ENCODE peak calls at places on chromosomes 2 and 18, in six cellular contexts. One of them, this sample, is unnamed.

GRCh38 chr2:161388146-161388779 is 27.8 kb upstream of the TBR1 start:
- DNase-seq in colonic mucosa: no peak
- DNase-seq in bronchial epithelial cell: no peak
- DNase-seq in ovary: no peak
- DNase-seq in heart right ventricle: no peak
- DNase-seq in left ventricle myocardium inferior: no peak
- DNase-seq in this sample: no peak

GRCh38 chr18:36188912-36189311 is 1.6 kb downstream of the MOCOS start:
- DNase-seq in colonic mucosa: no peak
- DNase-seq in bronchial epithelial cell: no peak
- DNase-seq in ovary: no peak
- DNase-seq in heart right ventricle: no peak
- DNase-seq in left ventricle myocardium inferior: no peak
- DNase-seq in this sample: no peak

GRCh38 chr2:189862751-189863150 is 78.5 kb downstream of the PMS1 start:
- DNase-seq in colonic mucosa: no peak
- DNase-seq in bronchial epithelial cell: no peak
- DNase-seq in ovary: no peak
- DNase-seq in heart right ventricle: no peak
- DNase-seq in left ventricle myocardium inferior: no peak
- DNase-seq in this sample: no peak

GRCh38 chr2:155404433-155405002 is 706.0 kb downstream of the KCNJ3 start:
- DNase-seq in colonic mucosa: no peak
- DNase-seq in bronchial epithelial cell: no peak
- DNase-seq in ovary: no peak
- DNase-seq in heart right ventricle: no peak
- DNase-seq in left ventricle myocardium inferior: no peak
- DNase-seq in this sample: no peak

GRCh38 chr2:174613545-174613944 is 15.9 kb upstream of the WIPF1 start:
- DNase-seq in colonic mucosa: no peak
- DNase-seq in bronchial epithelial cell: no peak
- DNase-seq in ovary: no peak
- DNase-seq in heart right ventricle: no peak
- DNase-seq in left ventricle myocardium inferior: no peak
- DNase-seq in this sample: no peak

GRCh38 chr2:29663266-29663665 is 258.1 kb downstream of the ALK start:
- DNase-seq in colonic mucosa: no peak
- DNase-seq in bronchial epithelial cell: peak; percentile 93
- DNase-seq in ovary: no peak
- DNase-seq in heart right ventricle: no peak
- DNase-seq in left ventricle myocardium inferior: no peak
- DNase-seq in this sample: no peak

GRCh38 chr2:234377761-234378341 is 119.0 kb downstream of the ARL4C start:
- DNase-seq in colonic mucosa: no peak
- DNase-seq in bronchial epithelial cell: no peak
- DNase-seq in ovary: no peak
- DNase-seq in heart right ventricle: no peak
- DNase-seq in left ventricle myocardium inferior: no peak
- DNase-seq in this sample: no peak

GRCh38 chr2:83055338-83056010 is 1403.6 kb downstream of the SUCLG1 start:
- DNase-seq in colonic mucosa: no peak
- DNase-seq in bronchial epithelial cell: peak; percentile 84
- DNase-seq in ovary: no peak
- DNase-seq in heart right ventricle: no peak
- DNase-seq in left ventricle myocardium inferior: no peak
- DNase-seq in this sample: no peak

GRCh38 chr2:176455865-176456291 is 186.6 kb downstream of the MTX2 start:
- DNase-seq in colonic mucosa: peak; percentile 23
- DNase-seq in bronchial epithelial cell: no peak
- DNase-seq in ovary: peak; percentile 30
- DNase-seq in heart right ventricle: peak; percentile 67
- DNase-seq in left ventricle myocardium inferior: peak; percentile 68
- DNase-seq in this sample: peak; percentile 60

GRCh38 chr2:181788883-181789555 is 102.5 kb upstream of the ITPRID2 start:
- DNase-seq in colonic mucosa: peak; percentile 36
- DNase-seq in bronchial epithelial cell: peak; percentile 78
- DNase-seq in ovary: no peak
- DNase-seq in heart right ventricle: no peak
- DNase-seq in left ventricle myocardium inferior: no peak
- DNase-seq in this sample: no peak

GRCh38 chr2:108621689-108622681 is 87.7 kb downstream of the LIMS1 start:
- DNase-seq in colonic mucosa: no peak
- DNase-seq in bronchial epithelial cell: peak; percentile 28
- DNase-seq in ovary: no peak
- DNase-seq in heart right ventricle: no peak
- DNase-seq in left ventricle myocardium inferior: no peak
- DNase-seq in this sample: no peak

GRCh38 chr2:128309341-128310093 is 9.2 kb downstream of the HS6ST1 start:
- DNase-seq in colonic mucosa: peak; percentile 57
- DNase-seq in bronchial epithelial cell: no peak
- DNase-seq in ovary: peak; percentile 72
- DNase-seq in heart right ventricle: no peak
- DNase-seq in left ventricle myocardium inferior: peak; percentile 50
- DNase-seq in this sample: peak; percentile 75

GRCh38 chr18:5890606-5891360 is 4.5 kb downstream of the TMEM200C start:
- DNase-seq in colonic mucosa: peak; percentile 29
- DNase-seq in bronchial epithelial cell: no peak
- DNase-seq in ovary: peak; percentile 55
- DNase-seq in heart right ventricle: no peak
- DNase-seq in left ventricle myocardium inferior: peak; percentile 29
- DNase-seq in this sample: peak; percentile 75

GRCh38 chr2:69805887-69806286 is 23.6 kb upstream of the GMCL1 start:
- DNase-seq in colonic mucosa: no peak
- DNase-seq in bronchial epithelial cell: no peak
- DNase-seq in ovary: no peak
- DNase-seq in heart right ventricle: no peak
- DNase-seq in left ventricle myocardium inferior: no peak
- DNase-seq in this sample: no peak

GRCh38 chr2:210224660-210225460 is at the start of gene ACADL:
- DNase-seq in colonic mucosa: peak; percentile 60
- DNase-seq in bronchial epithelial cell: peak; percentile 37
- DNase-seq in ovary: peak; percentile 57
- DNase-seq in heart right ventricle: peak; percentile 7
- DNase-seq in left ventricle myocardium inferior: peak; percentile 53
- DNase-seq in this sample: peak; percentile 60

GRCh38 chr18:21115519-21116411 is 4.2 kb upstream of the ROCK1 start:
- DNase-seq in colonic mucosa: no peak
- DNase-seq in bronchial epithelial cell: no peak
- DNase-seq in ovary: no peak
- DNase-seq in heart right ventricle: no peak
- DNase-seq in left ventricle myocardium inferior: no peak
- DNase-seq in this sample: no peak

GRCh38 chr18:79572093-79572780 is 107.4 kb upstream of the CTDP1 start:
- DNase-seq in colonic mucosa: no peak
- DNase-seq in bronchial epithelial cell: no peak
- DNase-seq in ovary: peak; percentile 14
- DNase-seq in heart right ventricle: no peak
- DNase-seq in left ventricle myocardium inferior: no peak
- DNase-seq in this sample: no peak

GRCh38 chr2:42752299-42752698 is 11.6 kb downstream of the OXER1 start:
- DNase-seq in colonic mucosa: no peak
- DNase-seq in bronchial epithelial cell: peak; percentile 22
- DNase-seq in ovary: no peak
- DNase-seq in heart right ventricle: peak; percentile 23
- DNase-seq in left ventricle myocardium inferior: no peak
- DNase-seq in this sample: no peak

GRCh38 chr2:16219292-16219975 is 279.1 kb downstream of the MYCN start:
- DNase-seq in colonic mucosa: no peak
- DNase-seq in bronchial epithelial cell: no peak
- DNase-seq in ovary: no peak
- DNase-seq in heart right ventricle: no peak
- DNase-seq in left ventricle myocardium inferior: no peak
- DNase-seq in this sample: no peak

GRCh38 chr2:181540421-181540820 is 83.2 kb downstream of the ITGA4 start:
- DNase-seq in colonic mucosa: no peak
- DNase-seq in bronchial epithelial cell: no peak
- DNase-seq in ovary: no peak
- DNase-seq in heart right ventricle: no peak
- DNase-seq in left ventricle myocardium inferior: no peak
- DNase-seq in this sample: no peak

GRCh38 chr2:228688007-228688645 is 506.6 kb upstream of the SPHKAP start:
- DNase-seq in colonic mucosa: no peak
- DNase-seq in bronchial epithelial cell: peak; percentile 34
- DNase-seq in ovary: no peak
- DNase-seq in heart right ventricle: no peak
- DNase-seq in left ventricle myocardium inferior: no peak
- DNase-seq in this sample: no peak

GRCh38 chr2:7203056-7203467 is 285.9 kb downstream of the RNF144A start:
- DNase-seq in colonic mucosa: peak; percentile 35
- DNase-seq in bronchial epithelial cell: peak; percentile 53
- DNase-seq in ovary: peak; percentile 31
- DNase-seq in heart right ventricle: peak; percentile 38
- DNase-seq in left ventricle myocardium inferior: no peak
- DNase-seq in this sample: peak; percentile 78

GRCh38 chr18:79664525-79665125 is 15.0 kb upstream of the CTDP1 start:
- DNase-seq in colonic mucosa: no peak
- DNase-seq in bronchial epithelial cell: peak; percentile 96
- DNase-seq in ovary: no peak
- DNase-seq in heart right ventricle: no peak
- DNase-seq in left ventricle myocardium inferior: no peak
- DNase-seq in this sample: no peak

GRCh38 chr2:32851777-32852439 is 94.8 kb upstream of the LTBP1 start:
- DNase-seq in colonic mucosa: no peak
- DNase-seq in bronchial epithelial cell: no peak
- DNase-seq in ovary: no peak
- DNase-seq in heart right ventricle: no peak
- DNase-seq in left ventricle myocardium inferior: no peak
- DNase-seq in this sample: no peak

GRCh38 chr2:26691881-26692813 is at the start of gene KCNK3:
- DNase-seq in colonic mucosa: peak; percentile 28
- DNase-seq in bronchial epithelial cell: no peak
- DNase-seq in ovary: peak; percentile 67
- DNase-seq in heart right ventricle: peak; percentile 68
- DNase-seq in left ventricle myocardium inferior: peak; percentile 70
- DNase-seq in this sample: peak; percentile 48

GRCh38 chr2:153163055-153163454 is 315.5 kb downstream of the RPRM start:
- DNase-seq in colonic mucosa: no peak
- DNase-seq in bronchial epithelial cell: peak; percentile 35
- DNase-seq in ovary: no peak
- DNase-seq in heart right ventricle: no peak
- DNase-seq in left ventricle myocardium inferior: no peak
- DNase-seq in this sample: peak; percentile 34

GRCh38 chr2:102012061-102012460 is 20.3 kb downstream of the IL1R2 start:
- DNase-seq in colonic mucosa: no peak
- DNase-seq in bronchial epithelial cell: no peak
- DNase-seq in ovary: no peak
- DNase-seq in heart right ventricle: no peak
- DNase-seq in left ventricle myocardium inferior: no peak
- DNase-seq in this sample: no peak

GRCh38 chr2:158486970-158487325 is 30.2 kb downstream of the PKP4 start:
- DNase-seq in colonic mucosa: no peak
- DNase-seq in bronchial epithelial cell: peak; percentile 53
- DNase-seq in ovary: no peak
- DNase-seq in heart right ventricle: no peak
- DNase-seq in left ventricle myocardium inferior: no peak
- DNase-seq in this sample: no peak

GRCh38 chr2:121336528-121337294 is 51.7 kb upstream of the TFCP2L1 start:
- DNase-seq in colonic mucosa: no peak
- DNase-seq in bronchial epithelial cell: no peak
- DNase-seq in ovary: no peak
- DNase-seq in heart right ventricle: no peak
- DNase-seq in left ventricle myocardium inferior: no peak
- DNase-seq in this sample: no peak
- H3K36me3 ChIP-seq in colonic mucosa: no peaks in the 10 kb centered on the region
- H3K36me3 ChIP-seq in bronchial epithelial cell: peaks cover 3% of the 10 kb centered on the region
- H3K36me3 ChIP-seq in ovary: no peaks in the 10 kb centered on the region
- H3K36me3 ChIP-seq in heart right ventricle: peaks cover 24% of the 10 kb centered on the region
- H3K36me3 ChIP-seq in left ventricle myocardium inferior: peaks cover 35% of the 10 kb centered on the region
- H3K36me3 ChIP-seq in this sample: no peaks in the 10 kb centered on the region

DNA sequence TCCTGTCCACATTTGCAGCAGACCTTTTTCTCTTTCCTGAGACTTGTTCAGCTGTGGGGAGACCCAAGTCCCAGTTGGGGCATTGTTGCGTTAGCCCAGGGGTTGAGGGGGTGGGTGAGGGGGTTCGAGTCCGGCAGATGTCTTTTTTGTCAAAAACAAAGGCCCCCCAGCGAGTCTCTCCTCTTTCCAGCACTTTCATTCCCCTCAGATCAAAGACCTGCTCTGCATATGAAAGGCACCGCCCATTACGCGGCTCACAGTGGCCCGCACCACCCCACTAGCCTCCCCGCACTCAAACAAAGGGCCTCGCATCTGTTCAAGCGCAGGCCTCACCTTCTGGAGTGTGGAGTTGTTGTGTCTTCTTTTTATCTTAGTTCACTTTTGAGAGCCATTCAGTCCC is 25.2 kb downstream of the TRABD2A start:
- DNase-seq in colonic mucosa: no peak
- DNase-seq in bronchial epithelial cell: no peak
- DNase-seq in ovary: no peak
- DNase-seq in heart right ventricle: no peak
- DNase-seq in left ventricle myocardium inferior: no peak
- DNase-seq in this sample: no peak
- H3K4me3 ChIP-seq in colonic mucosa: no peak overlapping the region
- H3K4me3 ChIP-seq in bronchial epithelial cell: no peak overlapping the region
- H3K4me3 ChIP-seq in ovary: no peak overlapping the region
- H3K4me3 ChIP-seq in heart right ventricle: no peak overlapping the region
- H3K4me3 ChIP-seq in left ventricle myocardium inferior: no peak overlapping the region
- H3K4me3 ChIP-seq in this sample: no peak overlapping the region

DNA sequence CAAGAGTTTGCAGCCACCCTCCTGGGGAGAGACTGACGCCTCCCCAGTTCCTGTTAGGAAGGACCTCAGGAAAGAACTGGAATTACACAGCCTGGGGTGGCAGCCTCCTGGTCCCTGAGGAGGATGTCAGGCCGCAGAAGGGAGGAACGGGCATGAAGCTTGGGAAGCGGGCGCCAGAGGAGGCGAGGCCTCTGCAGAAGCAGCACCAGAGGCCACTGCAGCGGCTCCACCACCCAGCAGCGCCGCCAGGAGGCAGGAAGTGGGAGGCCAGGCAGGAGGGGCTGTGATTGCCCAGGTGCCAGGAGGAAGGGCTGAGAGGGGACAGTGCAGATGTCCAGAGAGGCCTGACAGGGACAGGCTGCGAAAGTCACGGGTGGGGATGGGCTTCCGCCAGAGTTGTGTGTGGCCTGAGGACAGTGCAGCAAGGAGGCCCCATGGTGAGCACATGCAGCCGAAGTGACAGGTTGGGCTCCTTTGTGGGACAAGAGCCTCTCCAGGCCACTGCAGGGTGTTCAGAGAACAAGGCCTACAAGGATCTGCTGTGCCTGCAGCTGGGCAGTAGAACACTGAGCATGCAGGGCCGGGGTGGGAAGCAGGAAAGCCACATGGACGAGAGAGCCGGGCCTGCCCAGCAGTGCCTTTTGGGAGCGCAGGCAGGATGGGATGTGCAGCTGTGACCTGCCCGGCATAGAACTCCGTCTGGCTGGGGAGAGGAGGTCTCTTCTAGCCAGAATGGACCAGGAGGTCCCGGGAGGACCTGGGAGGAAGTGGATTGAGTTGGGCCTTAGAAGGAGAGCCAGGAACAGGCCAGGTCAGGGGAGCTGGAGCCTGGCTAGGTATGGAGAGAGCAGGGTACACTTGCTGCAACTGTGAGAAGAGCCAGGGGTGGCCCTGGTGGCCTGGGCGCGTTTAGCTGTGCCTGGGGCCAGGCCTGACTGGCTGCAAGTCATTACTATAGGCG is 39.1 kb upstream of the ALPP start:
- DNase-seq in colonic mucosa: no peak
- DNase-seq in bronchial epithelial cell: no peak
- DNase-seq in ovary: no peak
- DNase-seq in heart right ventricle: no peak
- DNase-seq in left ventricle myocardium inferior: peak; percentile 11
- DNase-seq in this sample: no peak
- TF ChIP-seq CTCF in colonic mucosa: no peak
- TF ChIP-seq CTCF in bronchial epithelial cell: no peak
- TF ChIP-seq CTCF in ovary: no peak
- TF ChIP-seq CTCF in heart right ventricle: no peak
- TF ChIP-seq CTCF in left ventricle myocardium inferior: no peak
- TF ChIP-seq CTCF in this sample: no peak

GRCh38 chr18:47868744-47869143 is 61.7 kb downstream of the SMAD2 start:
- DNase-seq in colonic mucosa: no peak
- DNase-seq in bronchial epithelial cell: peak; percentile 47
- DNase-seq in ovary: no peak
- DNase-seq in heart right ventricle: no peak
- DNase-seq in left ventricle myocardium inferior: no peak
- DNase-seq in this sample: no peak
- H3K36me3 ChIP-seq in colonic mucosa: no peaks in the 10 kb centered on the region
- H3K36me3 ChIP-seq in bronchial epithelial cell: peaks cover 5% of the 10 kb centered on the region
- H3K36me3 ChIP-seq in ovary: no peaks in the 10 kb centered on the region
- H3K36me3 ChIP-seq in heart right ventricle: peaks cover 8% of the 10 kb centered on the region
- H3K36me3 ChIP-seq in left ventricle myocardium inferior: peaks cover 35% of the 10 kb centered on the region
- H3K36me3 ChIP-seq in this sample: no peaks in the 10 kb centered on the region

This sample was measured in testis.